ENCODE peak calls at places on chromosomes 5 and 9, in six cellular contexts. R is dermis microvascular lymphatic vessel endothelial cell; X is ELR; C is NCI-H2029 treated with DMSO at 0.1 percent for 48 hours; G is activated naive CD8-positive, alpha-beta T cell treated with anti-CD3 and anti-CD28 coated beads, Interleukin-2, amount 50 U/mL, for 24 hours; L is prostate gland. T is an unnamed sample.

GRCh38 chr5:174790906-174791305 is 66.5 kb downstream of the MSX2 start:
- DNase-seq in X (no peak), L (no peak), G (no peak), R (no peak), C (no peak), T (no peak)

GRCh38 chr5:149002053-149002452 is 60.8 kb downstream of the SH3TC2 start:
- DNase-seq in X (peak; percentile 100), G (no peak), C (no peak), L (no peak), R (no peak), T (no peak)

GRCh38 chr9:104872959-104873850 is 54.8 kb downstream of the ABCA1 start:
- DNase-seq in X (peak; percentile 100), C (no peak), L (no peak), G (no peak), R (no peak), T (no peak)

GRCh38 chr9:36584626-36585460 is 12.1 kb downstream of the MELK start:
- DNase-seq in R (no peak), C (no peak), X (peak; percentile 93), G (no peak), L (no peak), T (no peak)

GRCh38 chr9:84829997-84830696 is 160.6 kb downstream of the NTRK2 start:
- DNase-seq in L (no peak), C (no peak), R (no peak), X (no peak), G (no peak), T (no peak)

GRCh38 chr5:180600554-180601041 is 9.3 kb upstream of the SCGB3A1 start:
- DNase-seq in G (no peak), C (no peak), X (no peak), L (no peak), R (no peak), T (no peak)

GRCh38 chr5:50726475-50727148 is 60.2 kb downstream of the PARP8 start:
- DNase-seq in L (no peak), G (no peak), R (no peak), X (no peak), C (no peak), T (no peak)

GRCh38 chr5:1312993-1313833 is 18.3 kb upstream of the TERT start:
- DNase-seq in R (no peak), C (peak; percentile 18), G (peak; percentile 42), L (no peak), X (peak; percentile 18), T (no peak)

GRCh38 chr5:24183941-24184340 is 460.8 kb downstream of the CDH10 start:
- DNase-seq in R (no peak), C (no peak), G (no peak), X (no peak), L (no peak), T (no peak)

GRCh38 chr5:30401479-30402058 is 791.9 kb upstream of the CDH6 start:
- DNase-seq in G (peak; percentile 2), X (peak; percentile 0), R (no peak), C (peak; percentile 18), L (peak; percentile 15), T (peak; percentile 11)

GRCh38 chr5:168831438-168831837 is 252.3 kb upstream of the PANK3 start:
- DNase-seq in X (no peak), C (no peak), R (no peak), L (no peak), G (no peak), T (no peak)

GRCh38 chr5:59126665-59127354 is 543.9 kb downstream of the RAB3C start:
- DNase-seq in C (peak; percentile 62), L (no peak), X (peak; percentile 58), G (no peak), R (peak; percentile 54), T (no peak)

GRCh38 chr5:73007051-73007450 is 51.2 kb downstream of the FCHO2 start:
- DNase-seq in R (no peak), L (no peak), G (no peak), X (no peak), C (no peak), T (no peak)

GRCh38 chr9:87107072-87107471 is 159.8 kb upstream of the GAS1 start:
- DNase-seq in L (no peak), C (no peak), X (peak; percentile 17), G (no peak), R (no peak), T (no peak)

GRCh38 chr5:149497357-149497756 is 53.9 kb downstream of the CSNK1A1 start:
- DNase-seq in R (no peak), C (no peak), X (peak; percentile 95), L (no peak), G (no peak), T (no peak)

GRCh38 chr5:88690619-88691560 is 192.1 kb downstream of the MEF2C start:
- DNase-seq in L (peak; percentile 47), R (peak; percentile 26), X (peak; percentile 68), G (peak; percentile 70), C (peak; percentile 47), T (peak; percentile 81)

GRCh38 chr5:132136906-132137305 is 63.3 kb downstream of the CSF2 start:
- DNase-seq in X (peak; percentile 89), R (no peak), L (no peak), C (no peak), G (no peak), T (no peak)

GRCh38 chr9:107693620-107694326 is 204.2 kb upstream of the KLF4 start:
- DNase-seq in C (no peak), R (no peak), G (no peak), X (peak; percentile 8), L (no peak), T (no peak)

GRCh38 chr5:115895821-115896220 is 54.1 kb downstream of the AP3S1 start:
- DNase-seq in X (peak; percentile 82), G (no peak), R (no peak), L (no peak), C (no peak), T (no peak)

GRCh38 chr9:76322810-76323209 is 71.4 kb downstream of the RFK start:
- DNase-seq in C (no peak), G (no peak), L (no peak), R (no peak), X (no peak), T (no peak)

GRCh38 chr5:31220968-31221367 is 27.5 kb downstream of the CDH6 start:
- DNase-seq in L (no peak), C (no peak), X (no peak), G (no peak), R (no peak), T (no peak)

GRCh38 chr5:80213467-80213866 is 42.4 kb downstream of the SERINC5 start:
- DNase-seq in X (no peak), L (no peak), C (no peak), G (no peak), R (no peak), T (no peak)

GRCh38 chr9:84000186-84000585 is 19.6 kb downstream of the RMI1 start:
- DNase-seq in R (no peak), X (no peak), C (no peak), G (no peak), L (no peak), T (no peak)

GRCh38 chr5:119212666-119213065 is 141.8 kb downstream of the DMXL1 start:
- DNase-seq in X (no peak), R (no peak), C (no peak), G (no peak), L (no peak), T (no peak)

GRCh38 chr5:99928490-99928889 is 606.7 kb upstream of the FAM174A start:
- DNase-seq in R (no peak), L (no peak), G (no peak), C (no peak), X (no peak), T (no peak)

GRCh38 chr9:136564379-136564988 is 18.6 kb upstream of the NOTCH1 start:
- DNase-seq in R (peak; percentile 54), C (no peak), L (no peak), X (peak; percentile 80), G (no peak), T (no peak)